ENCODE peak calls at places on chromosomes 3 and 15, in six cellular contexts. M is A549, N is HepG2, G is GM12878, Z is K562, X is endothelial cell of umbilical vein. Q is an unnamed sample.

GRCh38 chr3:107920538-107920937 is 170.3 kb downstream of the CD47 start:
- DNase-seq in M (no peak), N (no peak), G (no peak), Z (no peak), X (no peak), Q (no peak)

GRCh38 chr3:4512895-4513616 is 19.9 kb downstream of the ITPR1 start:
- DNase-seq in M (no peak), N (peak), G (no peak), Z (peak), X (no peak), Q (no peak)

GRCh38 chr3:27591811-27592210 is 107.6 kb upstream of the SLC4A7 start:
- DNase-seq in M (no peak), N (no peak), G (no peak), Z (no peak), X (peak), Q (no peak)

GRCh38 chr15:95840004-95840403 is 490.5 kb upstream of the NR2F2 start:
- DNase-seq in M (no peak), N (no peak), G (no peak), Z (no peak), X (no peak), Q (no peak)

GRCh38 chr3:184734903-184735630 is 23.2 kb upstream of the MAGEF1 start:
- DNase-seq in M (no peak), N (no peak), G (no peak), Z (no peak), X (no peak), Q (no peak)

GRCh38 chr15:83178869-83179325 is 28.7 kb downstream of the HDGFL3 start:
- DNase-seq in M (no peak), N (no peak), G (no peak), Z (peak), X (no peak), Q (no peak)

GRCh38 chr15:100986158-100986896 is 67.2 kb downstream of the LRRK1 start:
- DNase-seq in M (no peak), N (no peak), G (no peak), Z (no peak), X (no peak), Q (no peak)

GRCh38 chr15:78075490-78076230 is 1.9 kb downstream of the TBC1D2B start:
- DNase-seq in M (no peak), N (peak), G (no peak), Z (no peak), X (peak), Q (peak)

GRCh38 chr15:89566621-89567294 is 8.5 kb upstream of the TICRR start:
- DNase-seq in M (no peak), N (no peak), G (no peak), Z (no peak), X (no peak), Q (no peak)

GRCh38 chr3:40718209-40718608 is 193.4 kb downstream of the ZNF621 start:
- DNase-seq in M (no peak), N (no peak), G (no peak), Z (no peak), X (no peak), Q (no peak)

GRCh38 chr3:32837366-32837765 is 19.6 kb downstream of the TRIM71 start:
- DNase-seq in M (no peak), N (no peak), G (no peak), Z (no peak), X (no peak), Q (no peak)

GRCh38 chr15:70062321-70062956 is 35.3 kb downstream of the TLE3 start:
- DNase-seq in M (no peak), N (no peak), G (no peak), Z (no peak), X (peak), Q (no peak)

GRCh38 chr3:123730816-123731215 is 146.0 kb upstream of the HACD2 start:
- DNase-seq in M (no peak), N (no peak), G (no peak), Z (no peak), X (no peak), Q (no peak)

GRCh38 chr15:60283936-60284335 is 113.8 kb downstream of the ANXA2 start:
- DNase-seq in M (no peak), N (no peak), G (no peak), Z (no peak), X (no peak), Q (no peak)

GRCh38 chr3:142239421-142239820 is 14.0 kb upstream of the GK5 start:
- DNase-seq in M (no peak), N (no peak), G (no peak), Z (no peak), X (no peak), Q (no peak)

GRCh38 chr3:125624341-125624740 is 29.0 kb upstream of the OSBPL11 start:
- DNase-seq in M (no peak), N (no peak), G (no peak), Z (no peak), X (no peak), Q (no peak)

GRCh38 chr3:39349080-39349479 is 19.6 kb downstream of the CCR8 start:
- DNase-seq in M (no peak), N (peak), G (no peak), Z (no peak), X (no peak), Q (no peak)

DNA sequence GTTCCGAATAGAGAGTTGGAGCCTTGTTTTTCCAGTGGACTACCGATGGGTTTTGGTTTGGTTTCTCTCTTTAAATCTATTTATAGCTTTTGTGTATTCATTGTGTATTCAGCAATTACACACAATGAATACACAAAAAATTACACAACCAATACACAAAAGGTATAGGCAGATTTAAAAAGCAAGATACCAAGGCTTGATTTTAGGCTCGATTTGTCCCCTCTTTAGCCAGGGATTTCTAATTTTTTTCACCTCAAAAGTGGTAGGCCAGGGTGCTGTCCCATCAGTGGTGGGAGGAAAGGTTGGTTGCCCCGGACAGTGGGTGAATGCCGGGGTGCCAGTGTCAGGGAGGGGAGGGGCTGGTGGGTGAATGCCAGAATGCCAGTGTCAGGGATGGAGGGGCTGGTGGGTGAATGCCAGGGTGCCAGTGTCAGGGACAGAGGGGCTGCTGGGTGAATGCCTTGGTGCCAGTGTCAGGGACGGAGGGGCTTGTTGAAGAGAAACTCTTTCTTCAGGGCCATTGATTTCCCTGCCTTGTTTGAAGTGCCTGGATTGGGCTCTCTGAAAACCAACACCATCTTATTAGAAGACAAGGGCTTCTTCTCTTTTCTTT is 186.2 kb downstream of the GOLGA6L6 start:
- DNase-seq in M (no peak), N (no peak), G (no peak), Z (no peak), X (no peak), Q (no peak)
- TF ChIP-seq MYC in M (no peak), N (no peak), G (no peak), Z (no peak), X (no peak), Q (no peak)

DNA sequence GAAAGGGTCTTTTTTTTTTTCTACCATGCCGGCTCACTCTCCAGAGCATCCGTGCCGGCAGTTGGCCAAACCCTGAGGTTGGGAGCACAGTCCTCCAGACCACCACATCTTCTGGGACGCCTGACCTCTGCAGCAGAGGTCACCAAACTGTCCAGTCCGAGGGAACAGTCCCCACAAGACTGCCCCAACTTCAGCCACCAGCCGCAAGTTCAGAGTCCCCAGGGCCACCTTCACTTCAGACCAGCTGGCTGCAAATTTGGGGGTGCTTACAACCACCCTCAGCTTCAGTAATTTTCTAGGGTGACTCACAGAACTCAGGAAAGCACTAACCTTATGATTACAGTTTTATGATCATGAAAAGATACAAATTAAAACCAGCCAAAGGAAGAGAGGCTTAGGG is 28.9 kb downstream of the PLA2G4D start:
- DNase-seq in M (no peak), N (no peak), G (no peak), Z (no peak), X (no peak), Q (no peak)
- TF ChIP-seq CTCF in M (no peak), N (no peak), G (no peak), Z (no peak), X (no peak), Q (no peak)

DNA sequence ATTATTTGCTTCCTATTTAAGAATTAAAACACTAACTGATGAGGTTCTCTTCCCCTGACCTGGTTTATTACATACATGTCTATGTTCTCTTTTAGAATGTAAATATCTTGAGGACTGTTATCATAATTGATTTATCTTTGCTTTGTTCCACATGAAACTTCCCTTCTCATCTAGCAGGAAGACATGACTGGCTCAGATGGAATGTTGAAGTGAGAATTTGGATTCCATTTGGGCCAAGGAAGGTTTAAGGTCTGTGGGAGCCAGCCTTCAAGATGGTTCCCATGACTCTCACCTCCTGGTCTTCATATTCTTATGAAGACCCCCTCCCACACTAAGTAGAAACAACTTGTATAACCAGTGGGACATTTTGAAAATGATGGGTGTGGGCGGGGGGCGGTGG is 222.2 kb upstream of the GADL1 start:
- DNase-seq in M (no peak), N (no peak), G (no peak), Z (no peak), X (peak), Q (no peak)
- TF ChIP-seq MAX in M (no peak), N (no peak), G (no peak), Z (no peak), X (no peak), Q (no peak)

GRCh38 chr3:23834082-23834870 is 28.5 kb downstream of the UBE2E1 start:
- DNase-seq in M (no peak), N (no peak), G (no peak), Z (no peak), X (peak), Q (peak)
- TF ChIP-seq MYC in M (no peak), N (no peak), G (no peak), Z (no peak), X (no peak), Q (no peak)

GRCh38 chr3:49700453-49701128 is 11.2 kb downstream of the RNF123 start:
- DNase-seq in M (no peak), N (no peak), G (no peak), Z (no peak), X (no peak), Q (no peak)

GRCh38 chr3:49703443-49703927 is 14.1 kb downstream of the RNF123 start:
- DNase-seq in M (peak), N (peak), G (no peak), Z (peak), X (peak), Q (peak)

GRCh38 chr3:49702672-49703071 is 13.3 kb downstream of the RNF123 start:
- DNase-seq in M (no peak), N (no peak), G (no peak), Z (no peak), X (no peak), Q (no peak)

GRCh38 chr3:49700014-49700413 is 10.7 kb downstream of the RNF123 start:
- DNase-seq in M (no peak), N (no peak), G (no peak), Z (no peak), X (no peak), Q (no peak)

GRCh38 chr3:49701388-49702077 is 12.2 kb downstream of the RNF123 start:
- DNase-seq in M (no peak), N (peak), G (no peak), Z (peak), X (no peak), Q (peak)
- TF ChIP-seq CTCF in M (no peak), N (peak), G (peak), Z (peak), X (peak), Q (peak)

DNA sequence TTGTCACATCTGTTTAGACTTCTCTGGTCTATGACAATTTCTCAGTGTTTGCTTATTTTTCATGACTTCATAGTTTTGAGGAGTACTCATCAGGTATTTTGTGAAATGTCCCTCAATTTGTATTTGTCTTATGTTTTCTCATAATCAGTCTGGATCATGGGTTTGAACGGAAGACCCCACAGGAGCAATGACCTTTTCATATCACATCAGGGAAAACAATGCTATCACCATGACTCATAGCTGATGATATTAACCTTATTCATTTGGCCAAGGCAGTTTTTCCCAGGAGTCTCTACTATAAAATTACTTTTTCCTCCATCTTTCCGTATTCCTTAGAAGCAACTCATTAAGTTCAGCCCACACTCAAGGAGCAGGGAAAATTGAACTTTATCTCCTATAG is 32.7 kb downstream of the AADACL2 start:
- DNase-seq in M (peak), N (no peak), G (no peak), Z (no peak), X (peak), Q (no peak)
- TF ChIP-seq MAX in M (peak), N (no peak), G (no peak), Z (no peak), X (no peak), Q (no peak)

DNA sequence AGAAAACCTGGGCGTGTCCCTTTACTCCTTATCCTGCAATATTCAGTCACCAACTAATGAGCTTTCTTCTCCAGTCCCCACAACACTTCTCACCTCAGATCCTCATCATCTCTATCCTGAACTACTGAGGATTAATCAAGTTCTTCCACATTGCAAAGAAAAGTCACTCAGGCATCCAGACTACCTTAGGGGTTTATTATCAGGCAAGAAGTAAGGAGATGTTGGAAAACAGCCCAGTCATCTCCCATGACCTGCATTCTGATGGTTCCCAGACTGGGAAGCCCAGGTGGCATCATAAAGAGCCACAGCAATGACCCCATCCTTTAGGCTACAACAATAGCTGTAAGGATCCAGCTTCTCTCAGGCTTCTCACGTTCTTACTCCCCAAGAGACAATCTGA is 3.5 kb upstream of the TBC1D5 start:
- DNase-seq in M (no peak), N (no peak), G (no peak), Z (peak), X (no peak), Q (no peak)
- TF ChIP-seq MYC in M (no peak), N (no peak), G (no peak), Z (no peak), X (no peak), Q (no peak)

GRCh38 chr3:52292247-52293065 is 4.8 kb downstream of the GLYCTK start:
- DNase-seq in M (no peak), N (no peak), G (no peak), Z (no peak), X (no peak), Q (no peak)

GRCh38 chr3:52295809-52296208 is 8.2 kb downstream of the GLYCTK start:
- DNase-seq in M (no peak), N (no peak), G (no peak), Z (no peak), X (no peak), Q (no peak)

GRCh38 chr3:52294320-52295150 is 6.9 kb downstream of the GLYCTK start:
- DNase-seq in M (no peak), N (no peak), G (no peak), Z (no peak), X (no peak), Q (no peak)

GRCh38 chr3:52291508-52292181 is 4.0 kb downstream of the GLYCTK start:
- DNase-seq in M (no peak), N (no peak), G (no peak), Z (no peak), X (no peak), Q (peak)

GRCh38 chr3:52293491-52294319 is 6.1 kb downstream of the GLYCTK start:
- DNase-seq in M (no peak), N (no peak), G (no peak), Z (no peak), X (no peak), Q (no peak)
- TF ChIP-seq CTCF in M (no peak), N (no peak), G (no peak), Z (no peak), X (no peak), Q (no peak)

GRCh38 chr3:59482001-59482400 is 432.2 kb upstream of the CFAP20DC start:
- DNase-seq in M (no peak), N (no peak), G (no peak), Z (no peak), X (no peak), Q (no peak)

GRCh38 chr3:59483191-59483590 is 433.4 kb upstream of the CFAP20DC start:
- DNase-seq in M (no peak), N (no peak), G (no peak), Z (no peak), X (no peak), Q (no peak)

GRCh38 chr3:59482684-59483083 is 432.9 kb upstream of the CFAP20DC start:
- DNase-seq in M (no peak), N (no peak), G (no peak), Z (no peak), X (no peak), Q (no peak)

GRCh38 chr3:59480486-59480995 is 430.7 kb upstream of the CFAP20DC start:
- DNase-seq in M (no peak), N (no peak), G (peak), Z (no peak), X (no peak), Q (peak)

GRCh38 chr3:59486468-59486964 is 436.7 kb upstream of the CFAP20DC start:
- DNase-seq in M (no peak), N (no peak), G (no peak), Z (no peak), X (no peak), Q (no peak)
- TF ChIP-seq MAX in M (no peak), N (no peak), G (no peak), Z (no peak), X (no peak), Q (no peak)

GRCh38 chr15:66491846-66492245 is 5.7 kb downstream of the SNAPC5 start:
- DNase-seq in M (no peak), N (no peak), G (no peak), Z (no peak), X (no peak), Q (no peak)
- TF ChIP-seq MYC in M (no peak), N (no peak), G (no peak), Z (no peak), X (no peak), Q (no peak)